ENCODE peak calls at places on chromosome 2, in four cellular contexts. N is hippocampal formation, O is small intestine, K is dorsolateral prefrontal cortex. B is an unnamed sample.

GRCh38 chr2:14094592-14094991 is 537.9 kb upstream of the LRATD1 start:
- DNase-seq in K (no peak), N (no peak), O (no peak), B (no peak)

GRCh38 chr2:85737481-85737880 is 16.3 kb upstream of the ATOH8 start:
- DNase-seq in O (no peak), N (no peak), K (no peak), B (peak)

GRCh38 chr2:217854684-217855083 is 148.1 kb downstream of the TNS1 start:
- DNase-seq in K (no peak), N (no peak), O (no peak), B (no peak)

GRCh38 chr2:20423847-20424246 is 23.0 kb upstream of the RHOB start:
- DNase-seq in O (no peak), N (no peak), K (no peak), B (no peak)

GRCh38 chr2:168525020-168525419 is 68.9 kb downstream of the CERS6 start:
- DNase-seq in N (no peak), O (peak), K (no peak), B (no peak)

GRCh38 chr2:237858294-237859081 is 935 bp upstream of the RAMP1 start:
- DNase-seq in K (peak), O (peak), N (peak), B (peak)

GRCh38 chr2:218781691-218782528 is at the start of gene CYP27A1:
- DNase-seq in N (peak), O (peak), K (peak), B (peak)

GRCh38 chr2:14941151-14941631 is 308.7 kb downstream of the LRATD1 start:
- DNase-seq in K (peak), O (peak), N (peak), B (peak)

GRCh38 chr2:88654714-88655113 is 27.4 kb upstream of the EIF2AK3 start:
- DNase-seq in O (no peak), N (no peak), K (no peak), B (no peak)

GRCh38 chr2:194545978-194546377 is 1111.0 kb upstream of the SLC39A10 start:
- DNase-seq in K (no peak), N (peak), O (no peak), B (no peak)

GRCh38 chr2:191249131-191249813 is 4.1 kb downstream of the MYO1B start:
- DNase-seq in N (no peak), O (peak), K (no peak), B (no peak)

GRCh38 chr2:145047554-145047953 is 527.6 kb upstream of the ZEB2 start:
- DNase-seq in K (no peak), N (no peak), O (no peak), B (no peak)

GRCh38 chr2:195706161-195706900 is 49.3 kb downstream of the SLC39A10 start:
- DNase-seq in O (no peak), K (no peak), N (no peak), B (no peak)

GRCh38 chr2:113230531-113230930 is 48.2 kb downstream of the PAX8 start:
- DNase-seq in K (no peak), N (no peak), O (no peak), B (no peak)

GRCh38 chr2:144469788-144470187 is 50.1 kb downstream of the ZEB2 start:
- DNase-seq in N (no peak), O (no peak), K (no peak), B (no peak)

B was measured in hepatocyte.